ENCODE peak calls at places on chromosomes 2 and 18, in seven cellular contexts. One of them, this sample, is unnamed.

GRCh38 chr2:192515937-192516336 is 321.2 kb upstream of the TMEFF2 start:
- DNase-seq in NCI-H1092: no peak
- DNase-seq in choroid plexus epithelial cell: no peak
- DNase-seq in activated naive CD8-positive, alpha-beta T cell treated with anti-CD3 and anti-CD28 coated beads, Interleukin-2, amount 50 U/mL, for 16 hours: no peak
- DNase-seq in HT1080: no peak
- DNase-seq in EL: no peak
- DNase-seq in iPS DF 6.9: no peak
- DNase-seq in this sample: no peak

GRCh38 chr2:54604771-54605350 is 118.6 kb upstream of the EML6 start:
- DNase-seq in NCI-H1092: no peak
- DNase-seq in choroid plexus epithelial cell: no peak
- DNase-seq in activated naive CD8-positive, alpha-beta T cell treated with anti-CD3 and anti-CD28 coated beads, Interleukin-2, amount 50 U/mL, for 16 hours: no peak
- DNase-seq in HT1080: no peak
- DNase-seq in EL: no peak
- DNase-seq in iPS DF 6.9: no peak
- DNase-seq in this sample: no peak

GRCh38 chr18:61530681-61531080 is 197.5 kb downstream of the CDH20 start:
- DNase-seq in NCI-H1092: peak; percentile 16
- DNase-seq in choroid plexus epithelial cell: no peak
- DNase-seq in activated naive CD8-positive, alpha-beta T cell treated with anti-CD3 and anti-CD28 coated beads, Interleukin-2, amount 50 U/mL, for 16 hours: no peak
- DNase-seq in HT1080: no peak
- DNase-seq in EL: no peak
- DNase-seq in iPS DF 6.9: no peak
- DNase-seq in this sample: no peak

GRCh38 chr2:121033597-121033996 is 251.4 kb downstream of the TFCP2L1 start:
- DNase-seq in NCI-H1092: no peak
- DNase-seq in choroid plexus epithelial cell: no peak
- DNase-seq in activated naive CD8-positive, alpha-beta T cell treated with anti-CD3 and anti-CD28 coated beads, Interleukin-2, amount 50 U/mL, for 16 hours: no peak
- DNase-seq in HT1080: no peak
- DNase-seq in EL: no peak
- DNase-seq in iPS DF 6.9: no peak
- DNase-seq in this sample: no peak

GRCh38 chr2:12642855-12643254 is 73.9 kb upstream of the TRIB2 start:
- DNase-seq in NCI-H1092: no peak
- DNase-seq in choroid plexus epithelial cell: no peak
- DNase-seq in activated naive CD8-positive, alpha-beta T cell treated with anti-CD3 and anti-CD28 coated beads, Interleukin-2, amount 50 U/mL, for 16 hours: no peak
- DNase-seq in HT1080: no peak
- DNase-seq in EL: no peak
- DNase-seq in iPS DF 6.9: no peak
- DNase-seq in this sample: no peak

GRCh38 chr18:73458186-73458964 is 590.6 kb upstream of the NETO1 start:
- DNase-seq in NCI-H1092: no peak
- DNase-seq in choroid plexus epithelial cell: no peak
- DNase-seq in activated naive CD8-positive, alpha-beta T cell treated with anti-CD3 and anti-CD28 coated beads, Interleukin-2, amount 50 U/mL, for 16 hours: no peak
- DNase-seq in HT1080: no peak
- DNase-seq in EL: no peak
- DNase-seq in iPS DF 6.9: no peak
- DNase-seq in this sample: no peak

GRCh38 chr2:176419591-176420071 is 150.4 kb downstream of the MTX2 start:
- DNase-seq in NCI-H1092: no peak
- DNase-seq in choroid plexus epithelial cell: peak; percentile 77
- DNase-seq in activated naive CD8-positive, alpha-beta T cell treated with anti-CD3 and anti-CD28 coated beads, Interleukin-2, amount 50 U/mL, for 16 hours: no peak
- DNase-seq in HT1080: peak; percentile 76
- DNase-seq in EL: peak; percentile 85
- DNase-seq in iPS DF 6.9: no peak
- DNase-seq in this sample: no peak

GRCh38 chr2:237573721-237574415 is 7.5 kb downstream of the PRLH start:
- DNase-seq in NCI-H1092: no peak
- DNase-seq in choroid plexus epithelial cell: no peak
- DNase-seq in activated naive CD8-positive, alpha-beta T cell treated with anti-CD3 and anti-CD28 coated beads, Interleukin-2, amount 50 U/mL, for 16 hours: no peak
- DNase-seq in HT1080: no peak
- DNase-seq in EL: no peak
- DNase-seq in iPS DF 6.9: no peak
- DNase-seq in this sample: no peak

GRCh38 chr2:107730898-107731297 is 95.8 kb upstream of the RGPD4 start:
- DNase-seq in NCI-H1092: no peak
- DNase-seq in choroid plexus epithelial cell: no peak
- DNase-seq in activated naive CD8-positive, alpha-beta T cell treated with anti-CD3 and anti-CD28 coated beads, Interleukin-2, amount 50 U/mL, for 16 hours: no peak
- DNase-seq in HT1080: peak; percentile 73
- DNase-seq in EL: peak; percentile 3
- DNase-seq in iPS DF 6.9: no peak
- DNase-seq in this sample: no peak

GRCh38 chr2:156933580-156934225 is 323.8 kb upstream of the GALNT5 start:
- DNase-seq in NCI-H1092: no peak
- DNase-seq in choroid plexus epithelial cell: no peak
- DNase-seq in activated naive CD8-positive, alpha-beta T cell treated with anti-CD3 and anti-CD28 coated beads, Interleukin-2, amount 50 U/mL, for 16 hours: no peak
- DNase-seq in HT1080: no peak
- DNase-seq in EL: peak; percentile 13
- DNase-seq in iPS DF 6.9: no peak
- DNase-seq in this sample: no peak

This sample was measured in NCI-H2227 treated with DMSO at 0.1 percent for 48 hours.